ENCODE peak calls at places on chromosomes 12 and 14, in five cellular contexts. One of them, this sample, is unnamed.

GRCh38 chr14:50000215-50001145 is 107.6 kb downstream of the ARF6 start:
- DNase-seq in suprapubic skin: peak
- DNase-seq in stomach: peak
- DNase-seq in psoas muscle: peak
- DNase-seq in HL-60: no peak
- DNase-seq in this sample: peak

GRCh38 chr12:2958432-2959193 is 584 bp upstream of the TEAD4 start:
- DNase-seq in stomach: peak
- DNase-seq in suprapubic skin: no peak
- DNase-seq in psoas muscle: peak
- DNase-seq in HL-60: no peak
- DNase-seq in this sample: peak

GRCh38 chr14:104294628-104294982 is 156.2 kb downstream of the KIF26A start:
- DNase-seq in psoas muscle: no peak
- DNase-seq in HL-60: no peak
- DNase-seq in stomach: no peak
- DNase-seq in suprapubic skin: no peak
- DNase-seq in this sample: peak

GRCh38 chr14:93430319-93430801 is 379 bp upstream of the UNC79 start:
- DNase-seq in HL-60: no peak
- DNase-seq in psoas muscle: peak
- DNase-seq in suprapubic skin: no peak
- DNase-seq in stomach: no peak
- DNase-seq in this sample: no peak

GRCh38 chr12:71456990-71457389 is 17.4 kb downstream of the LGR5 start:
- DNase-seq in psoas muscle: no peak
- DNase-seq in HL-60: no peak
- DNase-seq in suprapubic skin: no peak
- DNase-seq in stomach: no peak
- DNase-seq in this sample: no peak

GRCh38 chr14:102293784-102294183 is 11.2 kb downstream of the MOK start:
- DNase-seq in HL-60: no peak
- DNase-seq in stomach: no peak
- DNase-seq in suprapubic skin: no peak
- DNase-seq in psoas muscle: no peak
- DNase-seq in this sample: no peak

GRCh38 chr14:96824283-96824682 is 27.1 kb downstream of the VRK1 start:
- DNase-seq in stomach: no peak
- DNase-seq in HL-60: no peak
- DNase-seq in suprapubic skin: no peak
- DNase-seq in psoas muscle: no peak
- DNase-seq in this sample: no peak

GRCh38 chr12:65232490-65233077 is 45.9 kb upstream of the MSRB3 start:
- DNase-seq in psoas muscle: no peak
- DNase-seq in HL-60: no peak
- DNase-seq in stomach: no peak
- DNase-seq in suprapubic skin: no peak
- DNase-seq in this sample: no peak

GRCh38 chr12:25001311-25001710 is 52.4 kb upstream of the BCAT1 start:
- DNase-seq in suprapubic skin: no peak
- DNase-seq in psoas muscle: no peak
- DNase-seq in stomach: no peak
- DNase-seq in HL-60: no peak
- DNase-seq in this sample: no peak

GRCh38 chr14:100476012-100476822 is 111.0 kb downstream of the BEGAIN start:
- DNase-seq in suprapubic skin: no peak
- DNase-seq in stomach: peak
- DNase-seq in HL-60: no peak
- DNase-seq in psoas muscle: peak
- DNase-seq in this sample: no peak

GRCh38 chr12:98418357-98419075 is 96.9 kb upstream of the TMPO start:
- DNase-seq in stomach: peak
- DNase-seq in HL-60: no peak
- DNase-seq in psoas muscle: peak
- DNase-seq in suprapubic skin: peak
- DNase-seq in this sample: peak

GRCh38 chr12:122827258-122827657 is 8.0 kb upstream of the HIP1R start:
- DNase-seq in HL-60: no peak
- DNase-seq in stomach: no peak
- DNase-seq in suprapubic skin: no peak
- DNase-seq in psoas muscle: no peak
- DNase-seq in this sample: no peak

GRCh38 chr12:30243426-30243825 is 452.2 kb downstream of the IPO8 start:
- DNase-seq in HL-60: no peak
- DNase-seq in psoas muscle: no peak
- DNase-seq in stomach: no peak
- DNase-seq in suprapubic skin: no peak
- DNase-seq in this sample: no peak

GRCh38 chr12:618626-619025 is 44.6 kb downstream of the NINJ2 start:
- DNase-seq in stomach: no peak
- DNase-seq in HL-60: no peak
- DNase-seq in suprapubic skin: no peak
- DNase-seq in psoas muscle: no peak
- DNase-seq in this sample: no peak

GRCh38 chr12:109621271-109621671 is 47.7 kb downstream of the MVK start:
- DNase-seq in HL-60: no peak
- DNase-seq in stomach: no peak
- DNase-seq in psoas muscle: no peak
- DNase-seq in suprapubic skin: no peak
- DNase-seq in this sample: no peak

GRCh38 chr14:59695198-59695597 is 118.6 kb upstream of the CCDC175 start:
- DNase-seq in psoas muscle: no peak
- DNase-seq in HL-60: no peak
- DNase-seq in stomach: no peak
- DNase-seq in suprapubic skin: peak
- DNase-seq in this sample: no peak

GRCh38 chr12:103505371-103506236 is 9.8 kb upstream of the C12orf42 start:
- DNase-seq in suprapubic skin: no peak
- DNase-seq in stomach: no peak
- DNase-seq in HL-60: no peak
- DNase-seq in psoas muscle: no peak
- DNase-seq in this sample: no peak

GRCh38 chr14:54503476-54503875 is 6.2 kb upstream of the CGRRF1 start:
- DNase-seq in stomach: no peak
- DNase-seq in psoas muscle: no peak
- DNase-seq in HL-60: no peak
- DNase-seq in suprapubic skin: no peak
- DNase-seq in this sample: no peak

GRCh38 chr12:40171501-40171900 is 53.3 kb upstream of the LRRK2 start:
- DNase-seq in suprapubic skin: no peak
- DNase-seq in psoas muscle: no peak
- DNase-seq in stomach: no peak
- DNase-seq in HL-60: no peak
- DNase-seq in this sample: no peak

GRCh38 chr12:92403210-92404175 is 257.8 kb upstream of the BTG1 start:
- DNase-seq in HL-60: no peak
- DNase-seq in psoas muscle: no peak
- DNase-seq in stomach: no peak
- DNase-seq in suprapubic skin: no peak
- DNase-seq in this sample: no peak

GRCh38 chr12:42094277-42094676 is 50.4 kb downstream of the GXYLT1 start:
- DNase-seq in HL-60: no peak
- DNase-seq in suprapubic skin: no peak
- DNase-seq in stomach: no peak
- DNase-seq in psoas muscle: no peak
- DNase-seq in this sample: no peak

GRCh38 chr14:103099081-103099732 is 4.7 kb downstream of the EXOC3L4 start:
- DNase-seq in psoas muscle: no peak
- DNase-seq in HL-60: no peak
- DNase-seq in stomach: peak
- DNase-seq in suprapubic skin: no peak
- DNase-seq in this sample: no peak

GRCh38 chr14:88993946-88994345 is 169.5 kb downstream of the TTC8 start:
- DNase-seq in suprapubic skin: no peak
- DNase-seq in HL-60: no peak
- DNase-seq in stomach: no peak
- DNase-seq in psoas muscle: no peak
- DNase-seq in this sample: no peak

GRCh38 chr14:100586520-100587247 is 533 bp downstream of the BEGAIN start:
- DNase-seq in HL-60: peak
- DNase-seq in suprapubic skin: no peak
- DNase-seq in psoas muscle: peak
- DNase-seq in stomach: no peak
- DNase-seq in this sample: peak

GRCh38 chr12:51814311-51815088 is 34.0 kb downstream of the FIGNL2 start:
- DNase-seq in suprapubic skin: no peak
- DNase-seq in stomach: peak
- DNase-seq in psoas muscle: peak
- DNase-seq in HL-60: peak
- DNase-seq in this sample: peak

DNA sequence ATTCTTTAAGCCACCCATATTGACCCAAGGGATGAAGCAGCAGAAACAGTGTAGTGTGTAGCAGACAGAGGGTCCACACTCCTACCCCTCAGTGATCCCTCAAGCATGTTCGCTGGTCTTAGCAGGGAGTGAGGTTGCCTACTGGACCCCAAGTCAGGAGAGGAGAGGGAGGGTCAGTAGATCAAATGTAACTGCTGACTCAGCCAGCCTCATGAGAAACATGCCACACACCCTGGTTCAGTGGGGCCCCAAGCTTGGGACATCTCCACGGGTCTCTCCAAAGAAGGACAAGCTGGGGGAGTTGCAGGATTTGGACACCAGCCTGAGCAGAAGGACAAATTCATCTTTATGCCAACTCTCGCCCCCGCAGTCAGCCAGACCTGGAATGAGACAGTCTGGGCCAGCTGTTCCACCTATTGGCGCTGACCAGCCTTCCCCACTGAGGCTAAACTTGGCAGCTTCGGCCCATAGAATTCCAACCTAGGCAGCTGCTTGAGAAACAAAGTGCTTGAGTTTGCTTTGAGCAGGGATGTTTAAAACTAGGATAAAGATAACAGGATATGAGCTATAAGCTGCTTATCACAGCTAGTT is 66.0 kb upstream of the ACTN1 start:
- DNase-seq in suprapubic skin: no peak
- DNase-seq in HL-60: no peak
- DNase-seq in stomach: no peak
- DNase-seq in psoas muscle: peak
- DNase-seq in this sample: peak
- H3K27ac ChIP-seq in suprapubic skin: peak
- H3K27ac ChIP-seq in HL-60: no peak
- H3K27ac ChIP-seq in stomach: peak
- H3K27ac ChIP-seq in psoas muscle: peak
- H3K27ac ChIP-seq in this sample: peak

GRCh38 chr12:130547480-130548155 is 168.5 kb downstream of the RIMBP2 start:
- DNase-seq in suprapubic skin: no peak
- DNase-seq in HL-60: no peak
- DNase-seq in stomach: no peak
- DNase-seq in psoas muscle: no peak
- DNase-seq in this sample: no peak
- H3K27ac ChIP-seq in suprapubic skin: no peak
- H3K27ac ChIP-seq in HL-60: no peak
- H3K27ac ChIP-seq in stomach: no peak
- H3K27ac ChIP-seq in psoas muscle: no peak
- H3K27ac ChIP-seq in this sample: no peak

DNA sequence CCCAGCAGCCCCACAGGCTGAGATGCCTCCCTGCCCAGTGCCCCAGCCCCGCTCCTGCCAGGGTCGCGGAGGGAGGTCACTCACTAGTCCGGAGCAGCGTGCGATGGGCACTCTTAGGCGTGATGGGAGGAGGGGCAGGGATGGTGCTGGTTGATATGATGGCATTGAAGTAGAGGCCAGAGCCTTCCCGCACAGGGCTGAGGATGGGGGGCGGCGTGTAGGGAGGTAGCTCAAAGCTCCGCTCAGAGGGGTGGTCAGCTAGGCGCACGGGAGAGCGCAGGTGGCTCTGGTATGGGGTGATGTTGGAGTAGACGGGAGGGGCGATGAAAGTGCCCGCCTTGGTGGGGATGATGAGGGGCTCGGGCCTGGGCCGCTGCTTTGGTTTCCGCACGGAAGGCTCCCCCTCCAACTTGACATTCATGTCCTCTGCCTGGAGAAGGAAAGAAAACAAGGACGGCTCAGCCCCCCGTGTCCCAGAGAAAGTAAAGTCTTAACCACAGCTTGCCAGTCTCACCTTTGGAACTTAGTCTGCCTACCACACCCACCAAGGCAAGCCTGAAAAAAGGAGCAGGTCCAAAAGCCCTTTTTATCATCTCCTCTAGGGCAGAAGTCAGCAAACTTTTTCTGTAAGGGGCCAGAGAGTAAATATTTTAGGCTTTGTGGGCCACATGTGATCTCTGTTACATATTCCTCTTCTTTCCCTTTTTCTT is 15.5 kb upstream of the PNMA1 start:
- DNase-seq in stomach: no peak
- DNase-seq in suprapubic skin: no peak
- DNase-seq in HL-60: no peak
- DNase-seq in psoas muscle: no peak
- DNase-seq in this sample: no peak
- H3K27ac ChIP-seq in stomach: peak
- H3K27ac ChIP-seq in suprapubic skin: peak
- H3K27ac ChIP-seq in HL-60: no peak
- H3K27ac ChIP-seq in psoas muscle: peak
- H3K27ac ChIP-seq in this sample: peak

GRCh38 chr14:58078068-58078467 is 73.9 kb downstream of the ARMH4 start:
- DNase-seq in HL-60: no peak
- DNase-seq in stomach: no peak
- DNase-seq in suprapubic skin: no peak
- DNase-seq in psoas muscle: no peak
- DNase-seq in this sample: no peak

GRCh38 chr14:58078471-58078870 is 73.5 kb downstream of the ARMH4 start:
- DNase-seq in suprapubic skin: no peak
- DNase-seq in psoas muscle: no peak
- DNase-seq in stomach: no peak
- DNase-seq in HL-60: no peak
- DNase-seq in this sample: no peak

GRCh38 chr14:58082491-58083098 is 69.4 kb downstream of the ARMH4 start:
- DNase-seq in psoas muscle: no peak
- DNase-seq in HL-60: no peak
- DNase-seq in stomach: no peak
- DNase-seq in suprapubic skin: no peak
- DNase-seq in this sample: no peak

GRCh38 chr14:58085877-58086276 is 66.1 kb downstream of the ARMH4 start:
- DNase-seq in psoas muscle: no peak
- DNase-seq in stomach: no peak
- DNase-seq in HL-60: no peak
- DNase-seq in suprapubic skin: no peak
- DNase-seq in this sample: no peak

GRCh38 chr14:58082011-58082410 is 70.0 kb downstream of the ARMH4 start:
- DNase-seq in suprapubic skin: no peak
- DNase-seq in stomach: no peak
- DNase-seq in HL-60: no peak
- DNase-seq in psoas muscle: no peak
- DNase-seq in this sample: no peak
- H3K27ac ChIP-seq in suprapubic skin: no peak
- H3K27ac ChIP-seq in stomach: peak
- H3K27ac ChIP-seq in HL-60: no peak
- H3K27ac ChIP-seq in psoas muscle: no peak
- H3K27ac ChIP-seq in this sample: peak